ENCODE peak calls at places on chromosomes 2 and 18, in six cellular contexts. N is NCI-H69; M is stimulated activated CD8-positive, alpha-beta memory T cell treated with anti-CD3 and anti-CD28 coated beads, Interleukin-4, amount 100 ng/mL, for 4 hours; R is HCT116; J is NCI-H2081; P is Right ventricle myocardium superior. I is an unnamed sample.

GRCh38 chr2:88671786-88672427 is 19.6 kb upstream of the RPIA start:
- DNase-seq in N (peak; percentile 49), M (no peak), R (peak; percentile 34), J (peak; percentile 51), P (no peak), I (no peak)

GRCh38 chr18:74284501-74285004 is 7.2 kb downstream of the CYB5A start:
- DNase-seq in N (peak; percentile 91), M (no peak), R (no peak), J (no peak), P (peak; percentile 57), I (no peak)

GRCh38 chr18:48825101-48825745 is 125.5 kb downstream of the SMAD7 start:
- DNase-seq in N (no peak), M (no peak), R (no peak), J (no peak), P (no peak), I (peak; percentile 37)

GRCh38 chr18:8797206-8797605 is 91.8 kb downstream of the MTCL1 start:
- DNase-seq in N (peak; percentile 75), M (no peak), R (no peak), J (no peak), P (no peak), I (no peak)

GRCh38 chr2:147649288-147649687 is 195.5 kb upstream of the ACVR2A start:
- DNase-seq in N (peak; percentile 22), M (no peak), R (no peak), J (no peak), P (no peak), I (no peak)

GRCh38 chr2:48483506-48483905 is 46.4 kb upstream of the STON1 start:
- DNase-seq in N (no peak), M (no peak), R (no peak), J (no peak), P (no peak), I (no peak)

GRCh38 chr2:196851068-196851467 is 41.9 kb upstream of the C2orf66 start:
- DNase-seq in N (no peak), M (no peak), R (no peak), J (no peak), P (no peak), I (no peak)

GRCh38 chr2:189179607-189179979 is at the start of gene COL5A2:
- DNase-seq in N (no peak), M (no peak), R (no peak), J (no peak), P (peak; percentile 53), I (peak; percentile 83)

GRCh38 chr2:168913171-168913484 is 12.0 kb downstream of the G6PC2 start:
- DNase-seq in N (no peak), M (no peak), R (no peak), J (no peak), P (no peak), I (no peak)

GRCh38 chr2:60329225-60329624 is 224.2 kb downstream of the BCL11A start:
- DNase-seq in N (no peak), M (no peak), R (no peak), J (no peak), P (no peak), I (no peak)

GRCh38 chr2:195106681-195107380 is 550.2 kb upstream of the SLC39A10 start:
- DNase-seq in N (no peak), M (no peak), R (no peak), J (no peak), P (no peak), I (no peak)